ENCODE peak calls at places on chromosomes 2 and 18, in eight cellular contexts. X is stimulated activated CD4-positive, alpha-beta T cell treated with anti-CD3 and anti-CD28 coated beads, Interleukin-15, amount 100 ng/mL, for 1 hour; Z is left colon; F is RPMI8226; B is T-helper 9 cell; N is GM06990; W is NCI-H1092 treated with DMSO at 0.1 percent for 48 hours; Y is ovary. J is an unnamed sample.

GRCh38 chr2:85750509-85751299 is 3.1 kb upstream of the ATOH8 start:
- DNase-seq in Y (peak), N (no peak), B (peak), Z (peak), W (peak), F (peak), X (no peak), J (peak)

GRCh38 chr18:54387631-54388030 is 29.9 kb downstream of the C18orf54 start:
- DNase-seq in B (no peak), F (no peak), N (no peak), Z (no peak), Y (no peak), X (no peak), W (no peak), J (no peak)

GRCh38 chr2:194319222-194319992 is 1337.6 kb upstream of the SLC39A10 start:
- DNase-seq in Y (no peak), F (peak), B (no peak), N (no peak), W (no peak), Z (no peak), X (no peak), J (peak)

GRCh38 chr18:55100817-55101457 is 141.7 kb upstream of the CCDC68 start:
- DNase-seq in Y (no peak), W (no peak), Z (no peak), F (no peak), B (no peak), N (no peak), X (no peak), J (no peak)

GRCh38 chr2:19300961-19301360 is 57.5 kb downstream of the OSR1 start:
- DNase-seq in Y (no peak), F (no peak), X (no peak), Z (no peak), W (no peak), N (no peak), B (no peak), J (no peak)

GRCh38 chr18:34809697-34810096 is 99.6 kb downstream of the DTNA start:
- DNase-seq in N (no peak), F (no peak), Y (peak), Z (peak), B (no peak), W (peak), X (no peak), J (no peak)

GRCh38 chr2:160339291-160339690 is 139.2 kb upstream of the ITGB6 start:
- DNase-seq in Z (no peak), Y (no peak), N (no peak), B (no peak), F (no peak), X (no peak), W (no peak), J (no peak)

GRCh38 chr2:115122701-115123100 is 680.3 kb downstream of the DPP10 start:
- DNase-seq in Z (no peak), F (no peak), B (no peak), Y (no peak), X (no peak), N (no peak), W (no peak), J (no peak)

GRCh38 chr2:54577035-54577434 is 120.9 kb downstream of the SPTBN1 start:
- DNase-seq in N (no peak), Y (no peak), B (no peak), Z (peak), W (peak), X (no peak), F (peak), J (no peak)

GRCh38 chr2:8926356-8926755 is 77.1 kb downstream of the MBOAT2 start:
- DNase-seq in Y (no peak), F (no peak), W (no peak), Z (no peak), X (no peak), B (no peak), N (no peak), J (no peak)

GRCh38 chr2:33158482-33159003 is 211.8 kb downstream of the LTBP1 start:
- DNase-seq in Z (no peak), X (no peak), Y (no peak), F (no peak), W (no peak), N (no peak), B (no peak), J (no peak)

GRCh38 chr2:65917990-65918389 is 485.6 kb upstream of the SPRED2 start:
- DNase-seq in X (no peak), B (no peak), Z (no peak), W (no peak), F (no peak), Y (no peak), N (no peak), J (no peak)

GRCh38 chr18:63240541-63241316 is 78.8 kb downstream of the BCL2 start:
- DNase-seq in B (no peak), N (no peak), Z (no peak), Y (no peak), F (no peak), W (no peak), X (no peak), J (no peak)

GRCh38 chr18:13471971-13472628 is 253.5 kb downstream of the LDLRAD4 start:
- DNase-seq in N (no peak), X (no peak), B (no peak), F (no peak), W (peak), Z (no peak), Y (no peak), J (no peak)